ENCODE peak calls at places on chromosomes 5 and 9, in four cellular contexts. S is HepG2, E is HCT116, W is K562. Q is an unnamed sample.

GRCh38 chr9:12722131-12722530 is 28.9 kb downstream of the TYRP1 start:
- DNase-seq in S (no peak), E (no peak), W (no peak), Q (no peak)

GRCh38 chr5:42951847-42952411 is 88.2 kb downstream of the ANXA2R start:
- DNase-seq in S (no peak), E (no peak), W (no peak), Q (no peak)

GRCh38 chr9:21558627-21559401 is 76.7 kb upstream of the IFNE start:
- DNase-seq in S (no peak), E (no peak), W (no peak), Q (no peak)

GRCh38 chr9:126862461-126862830 is 2.0 kb downstream of the ZBTB34 start:
- DNase-seq in S (no peak), E (no peak), W (no peak), Q (no peak)

GRCh38 chr5:16437974-16438373 is 27.6 kb downstream of the ZNF622 start:
- DNase-seq in S (no peak), E (no peak), W (peak; percentile 28), Q (no peak)

GRCh38 chr5:21680661-21681060 is 1172.5 kb downstream of the CDH12 start:
- DNase-seq in S (no peak), E (no peak), W (no peak), Q (no peak)

GRCh38 chr5:65791721-65792698 is 70.0 kb downstream of the NLN start:
- DNase-seq in S (no peak), E (no peak), W (no peak), Q (no peak)

GRCh38 chr5:11555171-11555570 is 349.1 kb downstream of the CTNND2 start:
- DNase-seq in S (peak; percentile 18), E (no peak), W (no peak), Q (no peak)

GRCh38 chr5:142737169-142737568 is 33.0 kb upstream of the ARHGAP26 start:
- DNase-seq in S (no peak), E (no peak), W (no peak), Q (no peak)

GRCh38 chr5:52491071-52491828 is 296.5 kb upstream of the ITGA1 start:
- DNase-seq in S (no peak), E (no peak), W (no peak), Q (no peak)
- TF ChIP-seq FOSL1 in S (no peak), E (no peak), W (no peak), Q (no peak)

GRCh38 chr5:146560205-146560812 is 44.3 kb upstream of the GPR151 start:
- DNase-seq in S (no peak), E (no peak), W (no peak), Q (no peak)
- TF ChIP-seq FOSL1 in S (no peak), E (no peak), W (no peak), Q (no peak)

DNA sequence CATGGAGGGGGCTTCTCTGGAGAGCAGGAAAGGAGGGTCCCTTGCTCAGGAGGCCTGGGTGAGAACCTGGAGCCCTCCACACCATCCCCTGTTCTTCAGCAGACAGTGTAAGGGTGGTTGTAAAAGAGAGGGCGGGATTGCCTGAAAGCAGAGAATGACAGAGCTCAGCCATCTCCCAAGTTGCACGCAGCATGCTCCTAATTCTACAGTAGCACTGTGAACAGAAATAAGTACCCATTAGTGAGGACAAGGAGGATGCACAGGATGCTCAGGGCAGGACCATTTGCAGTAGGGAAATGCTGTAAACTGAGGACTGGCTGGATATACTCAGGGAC is 8.4 kb downstream of the CCDC69 start:
- DNase-seq in S (no peak), E (no peak), W (no peak), Q (no peak)
- TF ChIP-seq FOSL1 in S (no peak), E (no peak), W (no peak), Q (no peak)

DNA sequence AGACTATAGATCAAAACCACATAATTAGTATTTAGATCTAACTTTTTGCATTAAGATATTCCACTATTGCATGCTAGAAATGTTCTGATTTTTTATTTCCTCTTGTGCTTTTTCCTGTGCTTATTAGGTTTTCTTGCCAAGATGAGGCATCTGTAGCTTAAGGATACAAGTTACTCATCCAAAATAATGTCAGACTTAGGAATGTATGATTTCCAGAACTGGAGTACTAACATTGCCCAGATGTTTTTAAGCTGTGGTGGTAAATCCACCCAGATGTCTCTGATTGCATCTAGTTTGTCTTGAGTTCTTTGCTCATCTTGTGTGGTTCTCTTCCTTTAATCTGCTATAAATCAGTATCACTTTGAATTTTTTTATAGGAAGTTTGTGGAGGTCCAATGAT is 337.5 kb upstream of the ZNF608 start:
- DNase-seq in S (no peak), E (no peak), W (no peak), Q (no peak)
- TF ChIP-seq FOSL1 in S (no peak), E (no peak), W (no peak), Q (no peak)

DNA sequence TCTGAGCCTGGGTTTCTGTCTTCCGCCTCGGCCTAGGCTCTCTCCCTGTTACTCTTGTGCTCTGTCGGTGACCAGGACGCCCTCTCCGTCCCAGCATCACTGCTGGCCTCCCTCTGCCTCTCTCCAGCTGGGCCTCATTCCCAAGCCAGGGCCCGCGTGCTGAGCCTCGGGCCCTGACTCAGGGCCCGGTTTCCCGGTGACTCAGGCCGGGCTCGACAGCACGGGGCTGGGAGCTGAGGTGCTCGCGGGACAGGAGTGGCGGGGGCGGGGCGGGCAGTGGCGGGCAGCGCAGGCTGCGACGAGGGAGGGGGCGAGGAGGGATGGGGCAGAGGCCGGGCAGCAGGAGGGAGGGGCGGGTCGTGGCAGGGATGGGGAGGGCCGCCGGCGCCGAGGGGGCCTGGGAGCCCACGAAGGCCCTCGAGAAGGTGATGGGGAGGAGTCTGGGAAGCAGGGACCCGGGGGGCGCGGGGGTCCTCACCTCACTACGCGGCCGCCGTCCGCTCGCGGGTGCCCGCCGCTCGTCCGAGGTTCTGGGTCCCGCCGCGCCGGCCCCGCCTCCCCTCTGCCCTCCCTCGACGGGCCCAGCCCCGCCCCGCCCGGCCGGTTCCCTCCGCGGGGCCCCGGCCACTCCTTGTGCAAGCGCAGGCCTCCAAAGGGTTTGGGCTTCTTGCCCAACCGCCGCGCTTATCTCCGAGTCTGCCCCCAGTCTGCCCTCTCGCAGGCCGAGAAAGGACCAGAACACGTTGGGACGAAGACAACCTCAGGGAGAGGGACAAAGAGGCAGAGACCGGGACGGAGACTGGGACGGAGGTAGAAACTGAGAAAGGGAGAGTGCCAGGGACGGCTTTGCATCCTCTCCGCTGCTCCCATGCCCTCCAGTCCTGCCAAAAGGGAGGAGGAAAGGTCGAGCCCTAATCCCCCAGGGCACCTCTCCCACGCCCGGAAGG is at the start of gene ARAP3:
- DNase-seq in S (peak; percentile 9), E (peak; percentile 40), W (peak; percentile 83), Q (peak; percentile 88)
- TF ChIP-seq FOSL1 in S (no peak), E (no peak), W (peak; percentile 91), Q (no peak)

DNA sequence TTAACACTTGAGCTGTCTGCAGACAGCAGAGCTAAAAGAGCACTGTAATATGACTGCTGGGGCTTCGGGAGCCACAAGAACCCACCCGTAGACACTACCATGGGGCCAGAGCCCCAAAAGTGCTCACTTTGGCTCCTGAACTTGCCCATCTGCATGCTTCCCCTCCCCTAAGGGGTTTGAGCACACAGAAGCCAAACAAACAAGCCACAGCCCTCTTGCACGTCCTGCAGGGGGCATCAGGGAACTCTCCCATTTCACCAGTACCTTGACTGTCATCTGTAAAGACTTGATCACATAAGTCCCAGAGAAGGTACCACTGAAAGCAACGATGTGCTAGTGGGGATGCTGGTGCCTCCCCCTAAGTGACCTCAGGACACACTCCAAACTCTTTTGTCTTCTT is 681.8 kb downstream of the SEMA5A start:
- DNase-seq in S (no peak), E (no peak), W (no peak), Q (peak; percentile 43)
- TF ChIP-seq FOSL1 in S (no peak), E (no peak), W (no peak), Q (no peak)

Q was measured in H1.